ENCODE peak calls at places on chromosome 20, in four cellular contexts. D is AG09309, H is mammary epithelial cell, V is choroid plexus epithelial cell. R is an unnamed sample.

GRCh38 chr20:61549865-61550264 is 297.8 kb downstream of the CDH4 start:
- DNase-seq in D (no peak), H (no peak), V (no peak), R (peak)

GRCh38 chr20:45419188-45420091 is 3.5 kb downstream of the PIGT start:
- DNase-seq in D (peak), H (peak), V (peak), R (no peak)

GRCh38 chr20:59728722-59729430 is 124.5 kb downstream of the PHACTR3 start:
- DNase-seq in D (no peak), H (no peak), V (no peak), R (no peak)

GRCh38 chr20:10670521-10671220 is 3.1 kb downstream of the JAG1 start:
- DNase-seq in D (no peak), H (no peak), V (peak), R (no peak)

GRCh38 chr20:57412347-57413029 is 21.3 kb downstream of the RBM38 start:
- DNase-seq in D (no peak), H (no peak), V (no peak), R (no peak)

GRCh38 chr20:14288341-14289330 is 48.8 kb downstream of the FLRT3 start:
- DNase-seq in D (no peak), H (peak), V (peak), R (no peak)

GRCh38 chr20:57485770-57486169 is 39.2 kb downstream of the CTCFL start:
- DNase-seq in D (no peak), H (no peak), V (no peak), R (no peak)

GRCh38 chr20:53826597-53827291 is 233.1 kb upstream of the ZNF217 start:
- DNase-seq in D (no peak), H (no peak), V (peak), R (no peak)

GRCh38 chr20:20933559-20933958 is 172.6 kb downstream of the LINC00237 start:
- DNase-seq in D (no peak), H (no peak), V (no peak), R (no peak)

GRCh38 chr20:21046413-21047070 is 59.6 kb downstream of the LINC00237 start:
- DNase-seq in D (no peak), H (no peak), V (no peak), R (no peak)

GRCh38 chr20:50762045-50762422 is 30.7 kb downstream of the PARD6B start:
- DNase-seq in D (no peak), H (no peak), V (no peak), R (no peak)

GRCh38 chr20:61875221-61875885 is 190.3 kb downstream of the TAF4 start:
- DNase-seq in D (no peak), H (no peak), V (no peak), R (no peak)

GRCh38 chr20:58145506-58146080 is 82.9 kb downstream of the ANKRD60 start:
- DNase-seq in D (no peak), H (no peak), V (no peak), R (no peak)

GRCh38 chr20:42846784-42847490 is 342.8 kb downstream of the PTPRT start:
- DNase-seq in D (no peak), H (no peak), V (no peak), R (no peak)

GRCh38 chr20:3106658-3107463 is 22.3 kb upstream of the AVP start:
- DNase-seq in D (no peak), H (no peak), V (no peak), R (no peak)

GRCh38 chr20:23441850-23442313 is 2.4 kb downstream of the CSTL1 start:
- DNase-seq in D (peak), H (peak), V (peak), R (no peak)

GRCh38 chr20:48697845-48698491 is 129.8 kb downstream of the PREX1 start:
- DNase-seq in D (peak), H (peak), V (peak), R (peak)

GRCh38 chr20:1875762-1876161 is 19.4 kb upstream of the SIRPA start:
- DNase-seq in D (no peak), H (no peak), V (no peak), R (no peak)

GRCh38 chr20:31515775-31516107 is 1.5 kb downstream of the HM13 start:
- DNase-seq in D (no peak), H (no peak), V (no peak), R (no peak)

GRCh38 chr20:35021063-35021462 is 65.4 kb downstream of the MYH7B start:
- DNase-seq in D (no peak), H (no peak), V (no peak), R (peak)

GRCh38 chr20:44714701-44715494 is at the start of gene CCN5:
- DNase-seq in D (no peak), H (peak), V (peak), R (no peak)

GRCh38 chr20:63350196-63350595 is 11.0 kb downstream of the CHRNA4 start:
- DNase-seq in D (no peak), H (no peak), V (no peak), R (no peak)

GRCh38 chr20:62080249-62080993 is 14.7 kb upstream of the TAF4 start:
- DNase-seq in D (no peak), H (no peak), V (no peak), R (peak)

GRCh38 chr20:48621256-48622078 is 206.3 kb downstream of the PREX1 start:
- DNase-seq in D (no peak), H (peak), V (peak), R (peak)

GRCh38 chr20:25242231-25242630 is 5.7 kb upstream of the PYGB start:
- DNase-seq in D (no peak), H (no peak), V (no peak), R (no peak)

GRCh38 chr20:62518911-62519310 is 43.1 kb upstream of the GATA5 start:
- DNase-seq in D (no peak), H (no peak), V (no peak), R (no peak)

GRCh38 chr20:33649201-33649631 is 12.9 kb upstream of the C20orf144 start:
- DNase-seq in D (no peak), H (no peak), V (no peak), R (no peak)

GRCh38 chr20:41365785-41366545 is 653 bp downstream of the EMILIN3 start:
- DNase-seq in D (no peak), H (no peak), V (no peak), R (peak)

GRCh38 chr20:25033250-25033940 is 24.5 kb downstream of the ACSS1 start:
- DNase-seq in D (no peak), H (no peak), V (peak), R (no peak)

GRCh38 chr20:59933296-59933848 is at the start of gene SYCP2:
- DNase-seq in D (no peak), H (peak), V (peak), R (no peak)

GRCh38 chr20:31721408-31722332 is 998 bp downstream of the BCL2L1 start:
- DNase-seq in D (no peak), H (no peak), V (no peak), R (no peak)

GRCh38 chr20:13852321-13852720 is 67.5 kb downstream of the NDUFAF5 start:
- DNase-seq in D (no peak), H (no peak), V (no peak), R (no peak)

GRCh38 chr20:58910473-58910872 is 58.0 kb downstream of the GNAS start:
- DNase-seq in D (no peak), H (no peak), V (no peak), R (no peak)

GRCh38 chr20:5085380-5085779 is 34.4 kb downstream of the PCNA start:
- DNase-seq in D (no peak), H (no peak), V (no peak), R (no peak)

GRCh38 chr20:52127309-52127708 is 64.3 kb downstream of the ZFP64 start:
- DNase-seq in D (no peak), H (no peak), V (no peak), R (no peak)

GRCh38 chr20:52130406-52130805 is 61.2 kb downstream of the ZFP64 start:
- DNase-seq in D (no peak), H (no peak), V (peak), R (no peak)

GRCh38 chr20:52129611-52130010 is 62.0 kb downstream of the ZFP64 start:
- DNase-seq in D (no peak), H (no peak), V (peak), R (no peak)

GRCh38 chr20:52131048-52131643 is 60.4 kb downstream of the ZFP64 start:
- DNase-seq in D (no peak), H (no peak), V (no peak), R (no peak)

DNA sequence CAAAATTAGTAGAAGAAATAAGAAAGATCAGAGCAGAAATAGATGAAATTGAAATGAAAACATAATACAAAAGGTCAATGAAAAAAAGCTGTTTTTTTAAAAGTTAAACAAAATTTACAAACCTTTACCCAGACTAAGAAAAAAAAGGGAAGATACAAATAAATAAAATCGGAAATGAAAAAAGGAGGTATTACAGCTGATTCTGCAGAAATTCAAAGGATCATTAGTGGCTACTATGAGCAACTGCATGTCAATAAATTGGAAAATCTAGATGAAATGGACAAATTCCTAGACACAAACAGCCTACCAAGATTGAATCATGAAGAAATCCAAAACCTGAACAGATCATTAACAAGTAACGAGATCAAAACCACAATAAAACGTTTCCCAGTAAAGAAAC is 59.2 kb downstream of the ZFP64 start:
- DNase-seq in D (no peak), H (no peak), V (no peak), R (no peak)
- TF ChIP-seq CTCF in D (no peak), H (no peak), V (no peak), R (no peak)

DNA sequence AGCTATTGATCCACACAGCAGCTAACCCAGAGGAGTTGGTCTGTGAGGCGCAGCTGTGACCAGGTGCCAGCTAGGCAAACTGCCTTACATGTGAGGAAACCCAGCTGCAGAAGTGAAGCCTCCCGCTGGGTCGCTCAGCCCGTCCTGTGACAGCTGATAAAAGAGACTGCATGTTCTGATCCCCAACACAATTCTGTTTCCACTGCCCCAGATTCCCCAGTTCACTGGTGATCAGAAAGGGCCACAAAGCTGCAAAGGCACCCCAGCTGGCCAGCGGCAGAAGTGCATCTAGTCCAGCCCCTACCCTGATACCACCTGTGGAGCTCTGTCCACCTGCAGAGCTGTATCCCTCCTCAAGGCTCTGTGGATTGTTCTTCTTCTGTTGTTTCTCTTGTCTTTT is 64.5 kb downstream of the CTNNBL1 start:
- DNase-seq in D (no peak), H (no peak), V (no peak), R (no peak)
- TF ChIP-seq CTCF in D (no peak), H (peak), V (peak), R (peak)

DNA sequence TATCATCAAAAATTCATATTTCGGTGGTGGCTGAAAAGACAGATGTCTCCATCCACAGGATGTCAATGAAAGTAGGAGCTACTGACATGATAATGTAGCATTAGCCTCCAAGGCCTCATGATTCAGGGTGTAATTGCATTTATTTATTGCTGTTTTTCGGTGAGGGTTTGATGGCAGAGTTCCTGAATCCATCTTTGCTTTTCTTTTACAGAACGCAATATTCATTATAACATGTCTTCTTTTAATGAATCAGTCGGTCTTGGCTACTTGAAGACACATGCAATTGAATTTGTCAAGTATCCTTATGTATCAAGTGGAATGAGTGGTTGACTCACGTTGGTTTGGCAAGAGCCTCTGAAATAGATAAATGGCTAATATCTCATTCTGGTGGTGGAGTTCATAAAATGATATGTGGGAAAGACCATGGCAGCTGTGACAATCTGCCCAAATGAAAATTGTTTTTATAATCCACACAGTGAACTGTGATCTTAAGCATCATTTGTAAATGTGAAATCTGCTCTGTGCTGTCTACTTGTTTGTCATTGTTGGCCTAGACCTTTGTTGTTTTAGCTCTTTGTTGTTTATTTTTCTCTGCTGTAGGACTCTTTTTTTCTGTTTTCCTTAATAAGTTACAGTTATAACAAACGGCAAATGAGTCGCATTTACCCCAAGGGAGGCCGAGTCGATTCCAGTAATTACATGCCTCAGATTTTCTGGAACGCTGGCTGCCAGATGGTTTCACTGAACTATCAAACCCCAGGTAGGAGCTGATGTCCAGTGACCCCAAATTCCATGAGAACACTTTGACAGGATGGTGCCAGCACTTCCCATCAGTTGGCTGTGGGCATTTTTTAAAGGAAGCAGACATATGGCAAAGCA is 105.7 kb upstream of the LAMP5 start:
- DNase-seq in D (peak), H (peak), V (peak), R (no peak)
- TF ChIP-seq CTCF in D (no peak), H (no peak), V (no peak), R (peak)

DNA sequence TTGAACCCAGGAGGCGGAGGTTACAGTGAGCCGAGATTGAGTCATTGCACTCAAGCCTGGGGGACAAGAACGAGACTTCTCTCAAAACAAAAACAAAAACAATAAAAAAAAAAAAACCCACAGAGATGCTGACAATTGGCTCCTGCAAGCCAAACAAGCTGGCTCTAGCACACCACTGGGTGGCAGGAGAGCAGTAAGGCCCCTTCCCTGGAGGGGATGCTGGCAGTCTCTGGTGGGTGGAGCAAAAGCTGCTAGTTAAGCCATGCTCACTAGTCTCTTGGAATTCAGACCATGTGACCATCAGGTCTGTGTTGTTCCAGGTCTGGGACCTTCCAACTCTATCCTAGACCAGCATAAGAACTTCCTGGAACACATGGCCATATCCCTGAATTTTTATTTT is 18.9 kb upstream of the DSN1 start:
- DNase-seq in D (peak), H (peak), V (peak), R (no peak)
- TF ChIP-seq CTCF in D (peak), H (peak), V (peak), R (peak)

R was measured in chondrocyte.